ENCODE peak calls at places on chromosomes 1 and 21, in nine cellular contexts. N, B, Y, T, D, E, P, H and Q are unnamed samples. For H3K9me3, the result is how much of the 10 kb centered on the place peaks cover.

GRCh38 chr1:89065077-89065868 is at the start of gene GBP1:
- DNase-seq in E (peak), H (no peak), T (no peak), D (peak), N (peak), B (no peak), P (peak), Y (peak), Q (peak)

GRCh38 chr1:223233019-223233409 is 90.0 kb upstream of the TLR5 start:
- DNase-seq in E (no peak), B (no peak), H (no peak), T (no peak), N (no peak), D (no peak), P (no peak), Y (no peak), Q (no peak)

GRCh38 chr1:58717979-58718378 is 18.1 kb upstream of the MYSM1 start:
- DNase-seq in D (no peak), T (no peak), H (no peak), P (no peak), Y (no peak), N (peak), B (no peak), E (no peak), Q (no peak)

GRCh38 chr1:155038602-155039307 is 5.1 kb downstream of the DCST1 start:
- DNase-seq in D (peak), Y (no peak), H (no peak), N (peak), E (no peak), T (peak), P (peak), B (no peak), Q (no peak)

GRCh38 chr1:171267391-171267790 is 19.1 kb downstream of the FMO1 start:
- DNase-seq in P (no peak), H (no peak), D (peak), E (peak), B (no peak), N (peak), T (no peak), Y (no peak), Q (no peak)

GRCh38 chr1:183279835-183280234 is 93.8 kb downstream of the LAMC2 start:
- DNase-seq in E (peak), N (peak), P (peak), D (no peak), H (no peak), T (peak), B (no peak), Y (no peak), Q (no peak)

GRCh38 chr1:56317722-56318121 is 261.6 kb downstream of the PLPP3 start:
- DNase-seq in D (no peak), N (no peak), P (no peak), Y (no peak), T (no peak), B (no peak), H (no peak), E (no peak), Q (no peak)

GRCh38 chr1:221157026-221157761 is 278.0 kb downstream of the HLX start:
- DNase-seq in H (no peak), D (no peak), T (no peak), P (no peak), E (no peak), N (no peak), B (no peak), Y (no peak), Q (no peak)

GRCh38 chr1:158289722-158290570 is at the start of gene CD1C:
- DNase-seq in T (no peak), E (no peak), N (no peak), Y (no peak), B (no peak), P (no peak), D (no peak), H (no peak), Q (no peak)

GRCh38 chr1:107599220-107599619 is 365.8 kb downstream of the VAV3 start:
- DNase-seq in B (no peak), T (no peak), P (no peak), Y (no peak), H (no peak), D (no peak), N (no peak), E (no peak), Q (no peak)

GRCh38 chr1:93965256-93965655 is 56.0 kb upstream of the GCLM start:
- DNase-seq in E (no peak), Y (no peak), P (no peak), N (no peak), B (no peak), D (no peak), H (no peak), T (no peak), Q (no peak)

GRCh38 chr1:63703661-63704060 is 70.2 kb upstream of the ROR1 start:
- DNase-seq in H (no peak), E (no peak), T (no peak), N (no peak), Y (no peak), P (no peak), B (no peak), D (no peak), Q (no peak)

GRCh38 chr1:76070538-76070937 is 4.0 kb upstream of the ST6GALNAC3 start:
- DNase-seq in E (no peak), N (peak), B (no peak), Y (no peak), P (no peak), T (no peak), D (no peak), H (no peak), Q (no peak)

GRCh38 chr21:35488941-35489340 is 439.8 kb upstream of the RUNX1 start:
- DNase-seq in E (no peak), Y (no peak), N (no peak), H (no peak), P (no peak), B (no peak), T (no peak), D (no peak), Q (no peak)

GRCh38 chr1:11573293-11573692 is 80.9 kb downstream of the FBXO2 start:
- DNase-seq in B (no peak), T (no peak), D (no peak), N (no peak), E (no peak), H (no peak), Y (no peak), P (no peak), Q (no peak)

GRCh38 chr1:29415156-29415830 is 179.0 kb downstream of the PTPRU start:
- DNase-seq in T (no peak), H (peak), E (peak), Y (no peak), D (no peak), B (no peak), N (no peak), P (no peak), Q (no peak)

GRCh38 chr1:23696335-23696989 is 4.9 kb downstream of the RPL11 start:
- DNase-seq in T (no peak), N (peak), B (no peak), Y (no peak), D (no peak), E (peak), H (no peak), P (no peak), Q (no peak)

GRCh38 chr1:233114159-233114558 is 163.7 kb downstream of the NTPCR start:
- DNase-seq in P (no peak), B (no peak), D (no peak), T (no peak), E (peak), N (peak), Y (peak), H (peak), Q (no peak)

GRCh38 chr1:34924759-34925555 is 4.5 kb downstream of the DLGAP3 start:
- DNase-seq in T (no peak), N (peak), P (no peak), E (peak), B (peak), H (peak), Y (peak), D (peak), Q (peak)

GRCh38 chr1:76759171-76759860 is 108.0 kb upstream of the ST6GALNAC5 start:
- DNase-seq in E (no peak), T (no peak), N (no peak), Y (no peak), H (no peak), P (no peak), B (no peak), D (no peak), Q (no peak)

GRCh38 chr1:228083871-228084278 is 1.4 kb downstream of the ARF1 start:
- DNase-seq in Y (peak), E (peak), T (no peak), N (peak), H (no peak), D (no peak), P (no peak), B (no peak), Q (no peak)

GRCh38 chr1:241503444-241503843 is 16.1 kb downstream of the FH start:
- DNase-seq in T (no peak), E (no peak), D (no peak), N (no peak), P (no peak), Y (no peak), B (no peak), H (no peak), Q (no peak)

GRCh38 chr1:29683472-29683871 is 447.1 kb downstream of the PTPRU start:
- DNase-seq in E (no peak), T (peak), Y (no peak), B (no peak), N (no peak), P (no peak), H (no peak), D (peak), Q (no peak)

GRCh38 chr1:207971511-207972224 is 60.7 kb upstream of the CD34 start:
- DNase-seq in T (no peak), Y (no peak), N (no peak), E (no peak), P (no peak), H (no peak), D (no peak), B (no peak), Q (no peak)

GRCh38 chr1:197614916-197615692 is 160.2 kb downstream of the DENND1B start:
- DNase-seq in H (no peak), Y (peak), N (peak), B (no peak), P (no peak), E (peak), T (no peak), D (no peak), Q (peak)

GRCh38 chr1:231053493-231054162 is 13.6 kb upstream of the FAM89A start:
- DNase-seq in Y (peak), N (peak), D (peak), B (peak), T (no peak), H (no peak), E (peak), P (no peak), Q (no peak)

GRCh38 chr21:44800971-44801467 is 601 bp downstream of the UBE2G2 start:
- DNase-seq in N (peak), Y (peak), T (no peak), D (no peak), P (no peak), E (peak), H (peak), B (no peak), Q (peak)

GRCh38 chr1:77031101-77031662 is 163.9 kb downstream of the ST6GALNAC5 start:
- DNase-seq in T (no peak), D (no peak), Y (peak), N (peak), H (peak), B (no peak), E (peak), P (peak), Q (no peak)

GRCh38 chr1:66752000-66752592 is at the start of gene DYNLT5:
- DNase-seq in P (no peak), T (no peak), B (peak), N (peak), D (no peak), E (peak), Y (peak), H (no peak), Q (no peak)

GRCh38 chr1:240946926-240947325 is 335.0 kb upstream of the GREM2 start:
- DNase-seq in D (peak), E (peak), N (peak), T (no peak), H (peak), P (no peak), B (no peak), Y (peak), Q (no peak)

GRCh38 chr1:9126511-9126910 is 2.4 kb downstream of the GPR157 start:
- DNase-seq in P (peak), H (no peak), D (no peak), Y (no peak), T (no peak), E (no peak), N (no peak), B (no peak), Q (no peak)

GRCh38 chr1:246144931-246145330 is 362.1 kb downstream of the SMYD3 start:
- DNase-seq in E (no peak), Y (no peak), P (no peak), N (no peak), H (no peak), T (no peak), D (no peak), B (no peak), Q (no peak)

GRCh38 chr1:160853756-160854155 is 8.9 kb downstream of the CD244 start:
- DNase-seq in Y (no peak), D (no peak), P (no peak), N (no peak), E (no peak), H (no peak), B (no peak), T (no peak), Q (no peak)

GRCh38 chr1:79681382-79681781 is 674.9 kb upstream of the ADGRL4 start:
- DNase-seq in H (no peak), Y (no peak), B (no peak), N (no peak), D (no peak), T (no peak), P (no peak), E (no peak), Q (no peak)

GRCh38 chr1:79683420-79683819 is 676.9 kb upstream of the ADGRL4 start:
- DNase-seq in B (no peak), D (no peak), T (no peak), P (no peak), E (no peak), H (no peak), Y (no peak), N (no peak), Q (no peak)

GRCh38 chr1:79682478-79682877 is 675.9 kb upstream of the ADGRL4 start:
- DNase-seq in D (no peak), Y (no peak), E (no peak), N (no peak), B (no peak), H (no peak), P (no peak), T (no peak), Q (no peak)

DNA sequence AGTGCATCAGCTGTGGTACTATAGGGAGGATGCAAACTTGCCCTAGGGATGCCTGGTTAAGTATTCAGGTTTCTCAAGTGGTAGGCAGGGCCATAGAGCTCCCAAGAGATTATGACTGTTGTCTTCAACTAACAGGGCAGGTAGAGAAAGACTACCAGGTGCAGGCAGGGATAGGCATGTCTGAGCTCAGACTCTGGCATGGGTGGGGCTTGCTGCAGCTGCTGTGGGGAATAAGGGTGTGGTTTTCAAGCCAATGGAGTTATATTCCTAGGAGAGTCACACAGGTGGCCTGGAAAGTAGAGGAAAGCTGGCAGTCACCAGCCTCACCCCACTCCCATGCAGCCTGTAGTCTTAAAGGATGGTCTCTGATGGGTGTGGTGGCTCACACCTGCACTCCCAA is 673.4 kb upstream of the ADGRL4 start:
- DNase-seq in D (no peak), Y (no peak), T (no peak), H (no peak), B (no peak), E (no peak), N (no peak), P (no peak), Q (no peak)
- H3K9me3 ChIP-seq in D (under half), Y (under half), T (under half), H (under half), B (under half), E (under half), N (under half), P (under half), Q (under half)

GRCh38 chr21:21690068-21690665 is 692.0 kb downstream of the NCAM2 start:
- DNase-seq in Y (no peak), H (no peak), T (no peak), E (no peak), N (no peak), P (no peak), B (no peak), D (no peak), Q (no peak)

DNA sequence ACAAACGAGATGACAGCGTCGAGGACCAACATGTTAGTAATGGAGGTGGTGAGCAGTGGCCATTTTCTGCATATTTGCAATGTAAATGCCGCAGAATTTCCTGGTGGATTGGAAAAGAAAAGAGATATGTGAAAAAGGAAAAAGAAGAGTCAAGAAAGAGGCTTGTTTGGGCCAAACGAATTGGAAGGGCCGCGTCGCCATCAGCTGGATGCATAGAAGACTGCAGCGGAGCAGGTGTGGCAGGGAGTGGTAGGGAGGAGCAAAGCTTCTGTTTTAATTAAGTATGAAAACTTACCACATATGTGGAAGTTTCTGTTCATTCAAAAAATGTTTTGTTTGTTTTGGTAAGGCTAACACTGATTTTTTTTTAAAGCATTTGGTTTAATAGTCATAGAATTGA is 690.7 kb downstream of the NCAM2 start:
- DNase-seq in Y (no peak), H (no peak), E (peak), T (no peak), N (peak), P (no peak), D (no peak), B (no peak), Q (no peak)
- H3K9me3 ChIP-seq in Y (under half), H (under half), E (under half), T (under half), N (under half), P (under half), D (under half), B (under half), Q (under half)

GRCh38 chr1:5779608-5780323 is 212.5 kb downstream of the NPHP4 start:
- DNase-seq in B (no peak), P (no peak), E (no peak), D (no peak), H (no peak), T (peak), N (no peak), Y (no peak), Q (no peak)

GRCh38 chr1:5780324-5780716 is 211.9 kb downstream of the NPHP4 start:
- DNase-seq in H (no peak), D (no peak), T (no peak), P (no peak), E (no peak), B (no peak), N (no peak), Y (no peak), Q (no peak)

GRCh38 chr1:5781079-5781478 is 211.1 kb downstream of the NPHP4 start:
- DNase-seq in E (no peak), P (no peak), H (no peak), Y (no peak), N (no peak), T (no peak), D (no peak), B (no peak), Q (no peak)
- H3K9me3 ChIP-seq in E (under half), P (under half), H (under half), Y (under half), N (under half), T (under half), D (under half), B (under half), Q (under half)

GRCh38 chr1:13517193-13517812 is 3.5 kb upstream of the LRRC38 start:
- DNase-seq in E (peak), N (no peak), B (no peak), Y (no peak), T (no peak), P (no peak), D (no peak), H (peak), Q (no peak)
- H3K9me3 ChIP-seq in E (under half), N (under half), B (under half), Y (under half), T (under half), P (under half), D (under half), H (under half), Q (under half)

DNA sequence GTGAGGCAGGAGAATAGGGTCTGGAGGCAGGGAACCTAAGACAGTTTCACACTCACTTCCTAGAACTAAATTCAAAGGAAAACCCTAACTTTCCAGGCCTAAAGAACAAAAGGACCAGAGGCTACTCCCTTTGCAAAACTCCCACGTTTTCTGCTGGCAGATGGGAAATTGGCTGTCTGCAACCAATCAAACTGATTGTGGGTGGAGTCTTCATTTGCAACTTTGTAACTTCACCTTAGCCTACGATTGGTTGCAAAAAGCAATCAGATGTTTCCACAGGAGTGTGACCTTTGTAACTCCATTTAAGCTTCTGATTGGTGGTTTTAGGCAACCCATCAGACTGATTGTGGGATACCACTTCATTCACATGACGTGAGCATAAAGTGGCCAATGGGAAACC is 19.7 kb upstream of the GNG4 start:
- DNase-seq in H (no peak), B (no peak), N (no peak), Y (no peak), T (no peak), E (no peak), P (no peak), D (no peak), Q (no peak)
- H3K9me3 ChIP-seq in H (under half), B (under half), N (under half), Y (under half), T (under half), E (under half), P (under half), D (under half), Q (under half)

DNA sequence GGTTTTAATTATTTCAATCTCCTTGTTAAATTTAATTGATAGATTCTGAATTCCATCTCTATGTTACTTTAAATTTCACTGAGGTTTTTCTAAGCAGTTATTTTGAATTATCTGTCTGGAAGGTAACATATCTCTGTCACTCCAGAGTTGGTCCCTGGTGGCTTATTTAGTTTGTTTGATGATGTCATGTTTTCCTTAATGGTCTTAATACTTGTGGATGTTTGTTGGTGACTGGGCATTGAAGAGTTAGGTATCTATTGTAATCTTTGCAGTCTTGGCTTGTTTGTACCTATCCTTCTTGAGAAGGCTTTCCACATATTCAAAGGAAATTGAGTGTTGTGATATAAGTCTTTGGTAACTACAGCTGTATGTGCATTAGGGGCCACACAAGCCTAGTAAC is 810.0 kb upstream of the NEGR1 start:
- DNase-seq in B (no peak), H (no peak), Y (no peak), P (no peak), T (no peak), E (no peak), D (no peak), N (no peak), Q (no peak)
- H3K9me3 ChIP-seq in B (under half), H (under half), Y (under half), P (under half), T (under half), E (under half), D (under half), N (under half), Q (under half)

GRCh38 chr1:152718238-152718637 is 10.3 kb downstream of the LCE4A start:
- DNase-seq in Y (no peak), D (no peak), N (no peak), B (no peak), T (peak), H (no peak), E (no peak), P (no peak), Q (no peak)
- H3K9me3 ChIP-seq in Y (under half), D (under half), N (under half), B (under half), T (under half), H (under half), E (under half), P (under half), Q (under half)

GRCh38 chr1:49319426-49319963 is 542.8 kb upstream of the BEND5 start:
- DNase-seq in H (no peak), N (no peak), D (no peak), P (no peak), Y (no peak), T (no peak), B (no peak), E (no peak), Q (no peak)
- H3K9me3 ChIP-seq in H (under half), N (under half), D (under half), P (under half), Y (under half), T (under half), B (under half), E (under half), Q (under half)

DNA sequence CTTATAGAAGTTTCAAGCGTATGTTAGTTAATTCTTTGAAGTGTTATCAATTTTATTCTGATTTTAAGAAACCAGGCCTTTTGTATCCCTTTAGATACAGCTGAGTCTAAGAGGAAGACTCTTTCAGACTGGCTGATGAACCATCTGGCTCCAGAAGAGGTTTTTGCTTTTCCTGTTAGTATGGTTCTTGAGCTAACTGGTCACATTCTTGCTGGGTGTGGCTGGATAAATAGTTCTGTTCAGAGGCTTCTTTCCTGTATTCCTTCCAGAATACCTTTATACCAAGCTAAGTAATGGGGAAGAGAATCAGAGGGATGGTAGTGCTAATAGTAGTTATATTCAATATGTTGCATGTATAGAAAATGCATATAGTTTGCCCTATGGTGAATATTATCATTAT is 12.5 kb downstream of the HS2ST1 start:
- DNase-seq in P (no peak), H (no peak), T (no peak), N (no peak), Y (no peak), E (no peak), B (no peak), D (no peak), Q (no peak)
- H3K9me3 ChIP-seq in P (under half), H (under half), T (under half), N (under half), Y (under half), E (under half), B (under half), D (under half), Q (under half)